ENCODE peak calls at places on chromosome 20, in ten cellular contexts. N, Z, O, Y, S, K, C, M, P and G are unnamed samples.

GRCh38 chr20:1632228-1632577 is 12.4 kb upstream of the SIRPB1 start:
- DNase-seq in O (no peak), C (no peak), S (no peak), K (no peak), M (no peak), P (no peak), N (no peak), Z (no peak), Y (no peak), G (no peak)

GRCh38 chr20:13947719-13948118 is 42.7 kb downstream of the SEL1L2 start:
- DNase-seq in O (no peak), C (no peak), N (no peak), S (no peak), M (no peak), K (no peak), Y (no peak), Z (no peak), P (no peak), G (no peak)

GRCh38 chr20:16922834-16923233 is 174.7 kb downstream of the OTOR start:
- DNase-seq in P (no peak), O (no peak), N (no peak), Y (peak), C (no peak), K (no peak), Z (no peak), M (no peak), S (peak), G (peak)

GRCh38 chr20:56722042-56722441 is 92.9 kb downstream of the TFAP2C start:
- DNase-seq in C (no peak), M (peak), O (no peak), P (peak), Z (no peak), Y (no peak), K (no peak), S (no peak), N (no peak), G (no peak)

GRCh38 chr20:6071162-6071695 is 17.4 kb upstream of the LRRN4 start:
- DNase-seq in S (no peak), M (no peak), O (no peak), C (no peak), N (no peak), K (no peak), Y (no peak), P (no peak), Z (no peak), G (no peak)

GRCh38 chr20:35434085-35435005 is 3.7 kb downstream of the GDF5 start:
- DNase-seq in P (no peak), Z (no peak), Y (no peak), M (no peak), N (no peak), S (peak), C (no peak), O (no peak), K (no peak), G (no peak)

GRCh38 chr20:8805737-8806442 is 263.0 kb upstream of the PLCB4 start:
- DNase-seq in M (no peak), N (no peak), Y (no peak), K (no peak), P (no peak), Z (no peak), O (no peak), S (no peak), C (no peak), G (no peak)

GRCh38 chr20:63886054-63886419 is 8.9 kb upstream of the DNAJC5 start:
- DNase-seq in P (no peak), C (no peak), S (no peak), O (no peak), Y (no peak), Z (no peak), M (no peak), K (no peak), N (no peak), G (no peak)

GRCh38 chr20:62459488-62459887 is 16.3 kb downstream of the GATA5 start:
- DNase-seq in P (no peak), S (no peak), N (no peak), O (no peak), K (no peak), M (no peak), C (no peak), Z (no peak), Y (no peak), G (no peak)

GRCh38 chr20:3282271-3283221 is 43.6 kb upstream of the SLC4A11 start:
- DNase-seq in M (no peak), O (no peak), N (no peak), S (no peak), C (no peak), P (no peak), Y (no peak), Z (no peak), K (no peak), G (no peak)

GRCh38 chr20:33576432-33576883 is 85.7 kb upstream of the C20orf144 start:
- DNase-seq in O (no peak), S (peak), N (no peak), Y (no peak), M (no peak), C (no peak), Z (no peak), P (no peak), K (no peak), G (no peak)